ENCODE peak calls at places on chromosomes 7 and 10, in four cellular contexts. B is AML-193, W is ACHN, L is HT-29. F is an unnamed sample.

GRCh38 chr7:50721661-50722259 is 60.9 kb downstream of the GRB10 start:
- DNase-seq in B (no peak), W (peak; percentile 63), L (no peak), F (no peak)

GRCh38 chr10:124458874-124459273 is 2.7 kb upstream of the LHPP start:
- DNase-seq in B (no peak), W (no peak), L (no peak), F (no peak)

GRCh38 chr7:79412438-79412837 is 41.0 kb downstream of the MAGI2 start:
- DNase-seq in B (no peak), W (no peak), L (no peak), F (no peak)

GRCh38 chr7:146146866-146147265 is 30.3 kb downstream of the CNTNAP2 start:
- DNase-seq in B (no peak), W (peak; percentile 3), L (no peak), F (no peak)

GRCh38 chr10:130360826-130361311 is 224.7 kb downstream of the GLRX3 start:
- DNase-seq in B (no peak), W (no peak), L (no peak), F (no peak)

GRCh38 chr10:110498982-110499795 is 1.5 kb downstream of the DUSP5 start:
- DNase-seq in B (no peak), W (peak; percentile 84), L (peak; percentile 67), F (no peak)

GRCh38 chr7:80724249-80724871 is 85.9 kb downstream of the CD36 start:
- DNase-seq in B (no peak), W (peak; percentile 64), L (no peak), F (no peak)

GRCh38 chr10:110237894-110238480 is 30.6 kb downstream of the MXI1 start:
- DNase-seq in B (no peak), W (no peak), L (no peak), F (no peak)

GRCh38 chr7:98879989-98880337 is 1.6 kb downstream of the TRRAP start:
- DNase-seq in B (no peak), W (no peak), L (no peak), F (no peak)

GRCh38 chr10:91163269-91163708 is 57.2 kb upstream of the PCGF5 start:
- DNase-seq in B (peak; percentile 30), W (peak; percentile 55), L (peak; percentile 55), F (peak; percentile 52)

GRCh38 chr10:62779487-62780248 is 24.9 kb upstream of the ADO start:
- DNase-seq in B (no peak), W (no peak), L (no peak), F (no peak)

GRCh38 chr7:92639213-92639896 is 49.2 kb upstream of the FAM133B start:
- DNase-seq in B (no peak), W (no peak), L (no peak), F (no peak)

GRCh38 chr10:128602183-128602582 is 476.0 kb upstream of the MKI67 start:
- DNase-seq in B (no peak), W (no peak), L (no peak), F (no peak)

GRCh38 chr7:112346381-112347060 is 103.7 kb upstream of the IFRD1 start:
- DNase-seq in B (no peak), W (no peak), L (no peak), F (no peak)

GRCh38 chr7:158000160-158000559 is 587.5 kb downstream of the PTPRN2 start:
- DNase-seq in B (no peak), W (no peak), L (no peak), F (no peak)

GRCh38 chr7:28298870-28299484 is 113.3 kb upstream of the CREB5 start:
- DNase-seq in B (no peak), W (peak; percentile 89), L (peak; percentile 65), F (peak; percentile 38)